ENCODE peak calls at places on chromosome 12, in five cellular contexts. One of them, this sample, is unnamed.

GRCh38 chr12:129036135-129036534 is 182.9 kb downstream of the GLT1D1 start:
- DNase-seq in A549: no peak
- DNase-seq in K562: no peak
- DNase-seq in GM23338: no peak
- DNase-seq in Panc1: no peak
- DNase-seq in this sample: no peak

GRCh38 chr12:94872671-94873367 is 130.7 kb downstream of the NDUFA12 start:
- DNase-seq in A549: no peak
- DNase-seq in K562: no peak
- DNase-seq in GM23338: peak
- DNase-seq in Panc1: no peak
- DNase-seq in this sample: no peak

GRCh38 chr12:2039034-2039433 is 13.8 kb upstream of the CACNA1C start:
- DNase-seq in A549: no peak
- DNase-seq in K562: no peak
- DNase-seq in GM23338: no peak
- DNase-seq in Panc1: no peak
- DNase-seq in this sample: no peak

GRCh38 chr12:20220339-20220738 is 148.0 kb upstream of the PDE3A start:
- DNase-seq in A549: no peak
- DNase-seq in K562: no peak
- DNase-seq in GM23338: peak
- DNase-seq in Panc1: no peak
- DNase-seq in this sample: no peak

GRCh38 chr12:42742691-42743090 is 153.1 kb upstream of the PRICKLE1 start:
- DNase-seq in A549: no peak
- DNase-seq in K562: no peak
- DNase-seq in GM23338: no peak
- DNase-seq in Panc1: no peak
- DNase-seq in this sample: no peak

GRCh38 chr12:60335765-60336164 is 739.9 kb downstream of the SLC16A7 start:
- DNase-seq in A549: no peak
- DNase-seq in K562: no peak
- DNase-seq in GM23338: peak
- DNase-seq in Panc1: no peak
- DNase-seq in this sample: no peak

GRCh38 chr12:11810962-11811361 is 161.5 kb downstream of the ETV6 start:
- DNase-seq in A549: no peak
- DNase-seq in K562: no peak
- DNase-seq in GM23338: no peak
- DNase-seq in Panc1: no peak
- DNase-seq in this sample: no peak

GRCh38 chr12:76921072-76921471 is 42.3 kb upstream of the CSRP2 start:
- DNase-seq in A549: no peak
- DNase-seq in K562: no peak
- DNase-seq in GM23338: no peak
- DNase-seq in Panc1: no peak
- DNase-seq in this sample: no peak

GRCh38 chr12:85441740-85442139 is 161.7 kb downstream of the ALX1 start:
- DNase-seq in A549: peak
- DNase-seq in K562: no peak
- DNase-seq in GM23338: no peak
- DNase-seq in Panc1: no peak
- DNase-seq in this sample: no peak

GRCh38 chr12:24201258-24201970 is 251.9 kb upstream of the SOX5 start:
- DNase-seq in A549: no peak
- DNase-seq in K562: no peak
- DNase-seq in GM23338: no peak
- DNase-seq in Panc1: no peak
- DNase-seq in this sample: no peak

GRCh38 chr12:60201891-60202290 is 606.1 kb downstream of the SLC16A7 start:
- DNase-seq in A549: no peak
- DNase-seq in K562: no peak
- DNase-seq in GM23338: no peak
- DNase-seq in Panc1: no peak
- DNase-seq in this sample: no peak

GRCh38 chr12:31007636-31008175 is 66.0 kb upstream of the DDX11 start:
- DNase-seq in A549: no peak
- DNase-seq in K562: no peak
- DNase-seq in GM23338: no peak
- DNase-seq in Panc1: no peak
- DNase-seq in this sample: no peak

GRCh38 chr12:119710941-119711551 is 43.1 kb downstream of the PRKAB1 start:
- DNase-seq in A549: no peak
- DNase-seq in K562: no peak
- DNase-seq in GM23338: peak
- DNase-seq in Panc1: no peak
- DNase-seq in this sample: no peak

GRCh38 chr12:121578230-121579189 is 2.3 kb downstream of the KDM2B start:
- DNase-seq in A549: no peak
- DNase-seq in K562: no peak
- DNase-seq in GM23338: peak
- DNase-seq in Panc1: no peak
- DNase-seq in this sample: no peak

DNA sequence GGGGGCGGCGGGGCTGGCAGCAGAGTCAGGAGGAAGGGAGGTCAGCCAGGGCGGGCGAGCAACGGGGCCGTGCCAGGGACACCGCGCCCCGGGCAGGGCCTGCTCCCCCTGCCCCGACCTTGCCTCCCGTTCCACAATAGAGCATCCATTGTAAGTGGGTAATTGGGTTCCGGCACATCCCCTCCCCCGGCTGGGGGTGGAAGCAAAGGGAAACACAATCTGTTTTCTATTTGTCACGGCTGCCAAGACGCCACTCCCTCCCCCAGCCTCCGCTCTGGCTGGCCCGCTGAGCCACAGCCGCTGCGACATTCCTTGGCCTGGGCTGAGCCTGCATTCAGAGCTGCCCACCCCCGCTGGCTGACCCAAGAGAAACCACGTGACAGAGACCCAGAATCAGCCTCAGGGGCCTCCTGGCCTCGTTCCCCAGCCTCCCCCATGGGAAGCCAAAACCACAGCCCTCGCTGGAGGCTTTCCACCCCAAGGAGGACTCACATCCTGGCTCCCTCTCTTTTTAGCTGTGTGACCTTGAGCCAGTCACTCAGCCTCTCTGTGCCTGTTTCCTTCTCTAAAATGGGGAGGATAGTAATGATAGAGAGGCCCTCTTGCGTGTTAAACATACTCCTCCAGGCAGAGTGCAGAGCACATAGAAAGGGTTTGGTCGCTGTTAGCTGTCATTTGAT is 117.6 kb downstream of the SCARB1 start:
- DNase-seq in A549: peak
- DNase-seq in K562: peak
- DNase-seq in GM23338: peak
- DNase-seq in Panc1: no peak
- DNase-seq in this sample: no peak
- TF ChIP-seq REST in A549: no peak
- TF ChIP-seq REST in K562: no peak
- TF ChIP-seq REST in GM23338: no peak
- TF ChIP-seq REST in Panc1: peak
- TF ChIP-seq REST in this sample: no peak

DNA sequence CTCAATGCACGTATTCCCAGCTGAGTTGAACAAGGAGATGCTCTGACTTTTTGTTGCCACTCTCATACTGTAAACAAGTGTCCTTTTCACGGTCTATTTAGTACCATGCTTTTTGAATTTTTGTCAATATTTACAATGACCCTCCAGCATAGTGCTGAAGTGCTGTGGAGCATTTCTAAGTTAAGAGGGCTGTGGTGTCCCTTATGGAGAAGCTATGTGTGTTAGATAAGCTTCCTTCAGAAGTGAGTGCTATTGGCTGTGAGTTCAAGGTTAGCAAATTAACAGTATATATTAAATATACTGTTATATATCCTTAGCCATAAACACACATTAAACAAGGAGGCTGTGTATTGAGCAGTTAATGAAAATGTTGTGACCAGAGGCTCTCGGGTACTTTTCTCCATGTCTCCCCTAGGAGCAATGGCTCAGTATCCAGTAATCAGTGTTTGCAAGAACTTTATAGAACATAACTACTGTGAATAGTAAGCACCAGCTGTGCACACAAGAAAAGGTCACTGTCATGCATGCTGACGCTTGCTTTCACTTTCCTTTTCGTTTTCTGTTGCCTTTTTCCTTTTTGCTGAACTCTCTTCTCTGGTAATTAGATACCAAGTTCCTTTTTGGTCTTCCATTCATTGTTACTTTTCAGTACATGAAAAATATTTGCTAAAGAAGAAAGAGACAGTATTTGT is 187.2 kb upstream of the NEDD1 start:
- DNase-seq in A549: no peak
- DNase-seq in K562: no peak
- DNase-seq in GM23338: peak
- DNase-seq in Panc1: no peak
- DNase-seq in this sample: peak
- H3K27ac ChIP-seq in A549: peak
- H3K27ac ChIP-seq in K562: no peak
- H3K27ac ChIP-seq in GM23338: no peak
- H3K27ac ChIP-seq in Panc1: no peak
- H3K27ac ChIP-seq in this sample: peak

GRCh38 chr12:124487834-124488165 is 79.6 kb downstream of the NCOR2 start:
- DNase-seq in A549: no peak
- DNase-seq in K562: no peak
- DNase-seq in GM23338: no peak
- DNase-seq in Panc1: no peak
- DNase-seq in this sample: no peak
- TF ChIP-seq REST in A549: no peak
- TF ChIP-seq REST in K562: no peak
- TF ChIP-seq REST in GM23338: no peak
- TF ChIP-seq REST in Panc1: no peak
- TF ChIP-seq REST in this sample: no peak

DNA sequence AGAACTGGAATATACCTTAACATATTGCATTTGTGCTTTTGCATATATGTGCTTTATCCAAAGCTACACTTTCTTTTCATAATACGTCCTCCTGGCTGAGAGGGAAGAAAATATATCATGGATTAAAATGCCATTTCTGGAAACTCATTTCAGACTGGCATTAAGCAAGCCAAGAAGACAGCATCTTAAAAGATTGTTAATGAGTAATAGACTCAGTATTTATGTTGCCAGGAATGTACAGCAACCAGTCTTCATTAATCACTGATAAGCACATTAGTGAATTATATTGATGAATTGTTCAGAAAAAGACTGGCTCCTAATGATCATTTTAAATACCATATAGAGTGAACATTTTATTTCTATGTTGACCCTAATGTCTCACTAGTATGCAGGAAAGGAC is 134.9 kb upstream of the IFNG-AS1 start:
- DNase-seq in A549: no peak
- DNase-seq in K562: no peak
- DNase-seq in GM23338: no peak
- DNase-seq in Panc1: no peak
- DNase-seq in this sample: no peak
- H3K27ac ChIP-seq in A549: no peak
- H3K27ac ChIP-seq in K562: no peak
- H3K27ac ChIP-seq in GM23338: no peak
- H3K27ac ChIP-seq in Panc1: no peak
- H3K27ac ChIP-seq in this sample: no peak

GRCh38 chr12:107929436-107929835 is 154.9 kb downstream of the ASCL4 start:
- DNase-seq in A549: peak
- DNase-seq in K562: peak
- DNase-seq in GM23338: peak
- DNase-seq in Panc1: no peak
- DNase-seq in this sample: peak
- TF ChIP-seq REST in A549: no peak
- TF ChIP-seq REST in K562: no peak
- TF ChIP-seq REST in GM23338: no peak
- TF ChIP-seq REST in Panc1: no peak
- TF ChIP-seq REST in this sample: no peak

GRCh38 chr12:54162741-54163140 is 26.0 kb downstream of the SMUG1 start:
- DNase-seq in A549: no peak
- DNase-seq in K562: no peak
- DNase-seq in GM23338: no peak
- DNase-seq in Panc1: no peak
- DNase-seq in this sample: no peak

GRCh38 chr12:54160050-54160449 is 28.7 kb downstream of the SMUG1 start:
- DNase-seq in A549: no peak
- DNase-seq in K562: no peak
- DNase-seq in GM23338: no peak
- DNase-seq in Panc1: no peak
- DNase-seq in this sample: no peak

GRCh38 chr12:54163147-54163546 is 25.6 kb downstream of the SMUG1 start:
- DNase-seq in A549: no peak
- DNase-seq in K562: no peak
- DNase-seq in GM23338: no peak
- DNase-seq in Panc1: no peak
- DNase-seq in this sample: no peak

GRCh38 chr12:54160807-54161480 is 27.8 kb downstream of the SMUG1 start:
- DNase-seq in A549: no peak
- DNase-seq in K562: no peak
- DNase-seq in GM23338: no peak
- DNase-seq in Panc1: no peak
- DNase-seq in this sample: no peak

GRCh38 chr12:54161481-54162437 is 27.0 kb downstream of the SMUG1 start:
- DNase-seq in A549: no peak
- DNase-seq in K562: peak
- DNase-seq in GM23338: no peak
- DNase-seq in Panc1: no peak
- DNase-seq in this sample: no peak
- H3K27ac ChIP-seq in A549: no peak
- H3K27ac ChIP-seq in K562: peak
- H3K27ac ChIP-seq in GM23338: no peak
- H3K27ac ChIP-seq in Panc1: no peak
- H3K27ac ChIP-seq in this sample: no peak

GRCh38 chr12:100544165-100544564 is 29.3 kb upstream of the GAS2L3 start:
- DNase-seq in A549: no peak
- DNase-seq in K562: no peak
- DNase-seq in GM23338: no peak
- DNase-seq in Panc1: no peak
- DNase-seq in this sample: no peak
- TF ChIP-seq REST in A549: no peak
- TF ChIP-seq REST in K562: no peak
- TF ChIP-seq REST in GM23338: no peak
- TF ChIP-seq REST in Panc1: no peak
- TF ChIP-seq REST in this sample: no peak

GRCh38 chr12:75837700-75838099 is 193.9 kb downstream of the PHLDA1 start:
- DNase-seq in A549: no peak
- DNase-seq in K562: peak
- DNase-seq in GM23338: no peak
- DNase-seq in Panc1: no peak
- DNase-seq in this sample: no peak

GRCh38 chr12:75833268-75833667 is 198.3 kb downstream of the PHLDA1 start:
- DNase-seq in A549: no peak
- DNase-seq in K562: no peak
- DNase-seq in GM23338: no peak
- DNase-seq in Panc1: no peak
- DNase-seq in this sample: no peak

GRCh38 chr12:75831413-75831812 is 200.2 kb downstream of the PHLDA1 start:
- DNase-seq in A549: no peak
- DNase-seq in K562: no peak
- DNase-seq in GM23338: no peak
- DNase-seq in Panc1: no peak
- DNase-seq in this sample: no peak

GRCh38 chr12:75836533-75836932 is 195.0 kb downstream of the PHLDA1 start:
- DNase-seq in A549: no peak
- DNase-seq in K562: no peak
- DNase-seq in GM23338: no peak
- DNase-seq in Panc1: no peak
- DNase-seq in this sample: no peak

GRCh38 chr12:75834591-75834990 is 197.0 kb downstream of the PHLDA1 start:
- DNase-seq in A549: no peak
- DNase-seq in K562: no peak
- DNase-seq in GM23338: no peak
- DNase-seq in Panc1: no peak
- DNase-seq in this sample: no peak
- H3K27ac ChIP-seq in A549: peak
- H3K27ac ChIP-seq in K562: no peak
- H3K27ac ChIP-seq in GM23338: no peak
- H3K27ac ChIP-seq in Panc1: peak
- H3K27ac ChIP-seq in this sample: no peak

This sample was measured in HL-60.